ENCODE peak calls at places on chromosomes 1 and 21, in six cellular contexts. M, X, B, V, G and R are unnamed samples.

GRCh38 chr1:51482881-51483280 is 36.2 kb downstream of the EPS15 start:
- DNase-seq in M (no peak), X (no peak), B (no peak), V (peak), G (no peak), R (no peak)

GRCh38 chr1:45848714-45849113 is 45.3 kb downstream of the MAST2 start:
- DNase-seq in M (no peak), X (no peak), B (no peak), V (no peak), G (no peak), R (no peak)

GRCh38 chr1:199151634-199152429 is 513.0 kb downstream of the PTPRC start:
- DNase-seq in M (no peak), X (no peak), B (no peak), V (no peak), G (no peak), R (no peak)

GRCh38 chr1:39115271-39116110 is 89.0 kb upstream of the MACF1 start:
- DNase-seq in M (no peak), X (no peak), B (no peak), V (peak), G (no peak), R (no peak)

GRCh38 chr1:172567720-172568119 is 34.8 kb downstream of the SUCO start:
- DNase-seq in M (no peak), X (no peak), B (no peak), V (no peak), G (no peak), R (no peak)

GRCh38 chr1:195714248-195714647 is 894.0 kb downstream of the KCNT2 start:
- DNase-seq in M (no peak), X (no peak), B (no peak), V (peak), G (no peak), R (no peak)

GRCh38 chr1:15974855-15975254 is 1.0 kb downstream of the ZBTB17 start:
- DNase-seq in M (no peak), X (no peak), B (no peak), V (no peak), G (no peak), R (no peak)

GRCh38 chr1:77319036-77319705 is 37.4 kb downstream of the AK5 start:
- DNase-seq in M (no peak), X (no peak), B (no peak), V (peak), G (no peak), R (no peak)

GRCh38 chr21:35207322-35207721 is 158.2 kb upstream of the RUNX1 start:
- DNase-seq in M (no peak), X (no peak), B (no peak), V (no peak), G (no peak), R (no peak)

GRCh38 chr1:92922378-92923035 is 38.8 kb downstream of the DIPK1A start:
- DNase-seq in M (no peak), X (no peak), B (no peak), V (no peak), G (no peak), R (no peak)

GRCh38 chr1:84253041-84253440 is 48.5 kb upstream of the SAMD13 start:
- DNase-seq in M (no peak), X (no peak), B (no peak), V (peak), G (no peak), R (no peak)

GRCh38 chr1:82538876-82539275 is 738.1 kb downstream of the ADGRL2 start:
- DNase-seq in M (no peak), X (no peak), B (no peak), V (peak), G (no peak), R (no peak)

GRCh38 chr1:160204526-160205241 is 500 bp upstream of the PEA15 start:
- DNase-seq in M (no peak), X (no peak), B (no peak), V (no peak), G (no peak), R (no peak)

GRCh38 chr1:31583995-31584868 is 7.9 kb downstream of the TINAGL1 start:
- DNase-seq in M (no peak), X (peak), B (peak), V (peak), G (no peak), R (peak)

GRCh38 chr1:229696385-229696784 is 70.3 kb downstream of the URB2 start:
- DNase-seq in M (peak), X (no peak), B (no peak), V (no peak), G (peak), R (no peak)

GRCh38 chr1:87089823-87090222 is 175.4 kb downstream of the HS2ST1 start:
- DNase-seq in M (no peak), X (no peak), B (no peak), V (no peak), G (no peak), R (no peak)

GRCh38 chr1:9657521-9658032 is 6.0 kb downstream of the PIK3CD start:
- DNase-seq in M (no peak), X (no peak), B (no peak), V (no peak), G (no peak), R (no peak)

GRCh38 chr1:50873458-50874187 is 86.4 kb downstream of the FAF1 start:
- DNase-seq in M (peak), X (peak), B (peak), V (peak), G (peak), R (peak)

GRCh38 chr1:172628416-172628815 is 30.5 kb upstream of the FASLG start:
- DNase-seq in M (no peak), X (no peak), B (no peak), V (peak), G (no peak), R (no peak)

GRCh38 chr1:53548031-53548491 is 88.9 kb downstream of the DMRTB1 start:
- DNase-seq in M (peak), X (peak), B (peak), V (no peak), G (no peak), R (no peak)

GRCh38 chr21:21165063-21165645 is 166.9 kb downstream of the NCAM2 start:
- DNase-seq in M (no peak), X (no peak), B (no peak), V (peak), G (no peak), R (no peak)

GRCh38 chr1:183911285-183911684 is 106.4 kb downstream of the RGL1 start:
- DNase-seq in M (no peak), X (no peak), B (no peak), V (no peak), G (no peak), R (no peak)

DNA sequence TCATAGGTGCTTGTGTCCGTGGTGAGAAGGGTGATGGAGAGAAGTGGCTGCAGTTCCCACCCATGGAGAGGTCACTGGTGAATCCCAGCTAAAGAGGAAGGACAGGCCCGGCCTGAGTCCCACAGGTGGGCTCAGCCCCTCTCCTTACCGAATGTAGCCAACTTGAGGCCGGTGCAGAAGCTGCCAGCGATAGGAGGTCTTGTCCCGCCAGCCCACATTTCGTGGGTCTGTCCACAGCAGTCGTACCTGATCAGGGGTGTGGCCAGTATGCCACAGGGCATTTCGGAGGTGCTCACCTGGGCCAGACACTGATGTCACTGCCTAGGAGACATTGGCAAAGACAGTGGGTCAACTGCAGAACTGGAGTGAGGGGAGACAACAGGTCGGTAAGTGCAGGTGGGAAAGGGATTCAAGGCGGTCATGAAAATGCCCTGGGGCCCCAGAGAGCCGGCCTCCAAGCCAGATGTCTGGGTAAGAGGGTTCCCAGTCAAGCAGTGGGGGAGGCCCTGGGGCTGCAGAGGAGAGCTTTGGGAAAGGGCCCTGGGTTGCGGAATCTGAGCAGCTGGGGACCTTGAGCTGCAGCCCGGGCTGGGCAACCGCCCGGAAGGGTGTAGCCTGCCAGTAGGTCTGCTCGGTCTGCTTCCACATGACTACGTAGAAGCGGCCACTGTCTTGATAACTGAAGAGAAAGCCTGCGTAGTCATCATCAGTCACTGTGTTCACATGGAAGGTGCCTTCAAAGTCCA is 10.6 kb downstream of the THBS3 start:
- DNase-seq in M (no peak), X (peak), B (peak), V (no peak), G (no peak), R (no peak)
- TF ChIP-seq CTCF in M (no peak), X (no peak), B (no peak), V (no peak), G (no peak), R (no peak)

DNA sequence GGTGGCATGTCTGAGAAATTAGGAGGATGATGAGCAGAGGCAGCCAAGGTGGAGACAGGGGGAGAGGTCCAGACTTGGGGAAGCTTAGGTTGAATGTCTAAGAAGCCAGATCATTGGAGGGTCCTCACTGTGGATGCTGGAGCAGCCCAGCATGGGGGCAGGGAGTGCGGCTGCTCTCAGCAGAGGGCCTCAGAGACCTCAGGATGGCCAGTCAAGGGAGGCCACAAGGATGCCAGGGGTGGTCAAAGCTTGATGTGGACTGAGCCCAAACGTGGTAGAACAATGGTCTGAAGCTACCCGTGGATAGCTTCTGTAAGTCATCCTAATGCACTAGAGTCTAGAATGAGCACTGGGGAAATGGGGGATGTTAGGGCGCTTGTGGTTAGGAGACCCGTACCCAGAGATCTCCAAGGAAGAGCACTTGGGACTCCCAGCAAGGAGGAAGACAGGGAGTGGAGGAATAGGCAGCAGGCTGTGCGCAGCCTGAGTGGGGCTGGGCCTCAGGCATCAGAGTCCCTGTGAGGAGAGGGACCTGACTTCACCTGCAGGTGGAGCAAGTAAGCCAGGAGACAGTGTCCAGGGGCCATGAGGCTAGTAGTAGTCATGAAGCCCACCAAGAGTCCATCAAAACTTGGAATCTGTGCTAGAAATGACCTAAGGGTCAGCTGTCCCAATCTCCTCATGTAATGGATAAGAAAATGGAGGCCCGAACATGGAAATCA is 4.3 kb upstream of the S100A9 start:
- DNase-seq in M (peak), X (no peak), B (no peak), V (no peak), G (no peak), R (peak)
- TF ChIP-seq CTCF in M (no peak), X (no peak), B (no peak), V (peak), G (peak), R (peak)

GRCh38 chr1:166089804-166090203 is 77.0 kb downstream of the FAM78B start:
- DNase-seq in M (no peak), X (no peak), B (no peak), V (no peak), G (peak), R (no peak)
- TF ChIP-seq CTCF in M (no peak), X (no peak), B (no peak), V (no peak), G (peak), R (no peak)

DNA sequence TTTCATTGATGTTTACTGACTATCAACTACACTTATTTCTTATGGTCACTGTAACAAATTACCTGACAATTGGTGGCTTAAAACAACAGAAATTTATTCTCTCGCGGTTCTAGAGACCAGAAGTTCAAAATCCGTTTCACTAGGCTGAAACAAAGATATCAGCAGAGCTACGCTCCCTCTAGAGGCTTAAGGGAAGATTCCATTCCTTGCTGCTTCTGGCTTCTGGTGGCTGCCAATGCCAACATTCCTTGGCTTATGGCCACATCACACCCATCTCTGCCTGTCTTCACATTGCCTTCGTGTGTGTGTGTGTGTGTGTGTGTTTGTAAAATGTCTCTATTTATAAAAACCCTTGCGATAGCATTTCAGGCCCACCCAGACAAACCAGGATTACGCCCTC is 66.4 kb downstream of the LMX1A start:
- DNase-seq in M (no peak), X (no peak), B (no peak), V (no peak), G (no peak), R (no peak)
- TF ChIP-seq CTCF in M (no peak), X (no peak), B (no peak), V (no peak), G (no peak), R (no peak)

GRCh38 chr1:59666106-59666505 is 148.6 kb upstream of the HOOK1 start:
- DNase-seq in M (no peak), X (no peak), B (no peak), V (no peak), G (no peak), R (no peak)
- TF ChIP-seq CTCF in M (no peak), X (no peak), B (no peak), V (peak), G (peak), R (no peak)

GRCh38 chr1:26279598-26280332 is at the start of gene SH3BGRL3:
- DNase-seq in M (peak), X (peak), B (peak), V (peak), G (peak), R (peak)
- TF ChIP-seq CTCF in M (no peak), X (peak), B (peak), V (peak), G (peak), R (no peak)

GRCh38 chr1:232211149-232211548 is 418.8 kb downstream of the SIPA1L2 start:
- DNase-seq in M (peak), X (no peak), B (no peak), V (no peak), G (peak), R (peak)
- TF ChIP-seq CTCF in M (peak), X (no peak), B (peak), V (no peak), G (peak), R (peak)